ENCODE peak calls at places on chromosome 14, in eight cellular contexts. K, I, L, U, Z, W, F and G are unnamed samples.

GRCh38 chr14:30191639-30192279 is 264.1 kb upstream of the PRKD1 start:
- DNase-seq in K (no peak), F (no peak), W (no peak), U (no peak), L (no peak), Z (no peak), I (no peak), G (no peak)

GRCh38 chr14:105850853-105851581 is 324.6 kb downstream of the TMEM121 start:
- DNase-seq in I (peak; percentile 29), L (peak; percentile 73), F (no peak), Z (no peak), W (peak; percentile 30), K (no peak), U (no peak), G (no peak)

GRCh38 chr14:72666610-72667009 is 227.3 kb downstream of the DPF3 start:
- DNase-seq in I (no peak), U (no peak), L (no peak), K (no peak), W (no peak), Z (no peak), F (no peak), G (peak; percentile 46)

GRCh38 chr14:49173765-49174373 is 412.3 kb downstream of the RPS29 start:
- DNase-seq in I (peak; percentile 68), U (peak; percentile 10), Z (peak; percentile 61), K (peak; percentile 84), F (no peak), L (no peak), W (peak; percentile 46), G (peak; percentile 72)

GRCh38 chr14:68401320-68401719 is 391.5 kb downstream of the ZFP36L1 start:
- DNase-seq in K (peak; percentile 29), W (no peak), L (no peak), Z (no peak), U (no peak), I (no peak), F (no peak), G (no peak)

GRCh38 chr14:100827751-100828447 is 2.0 kb downstream of the MEG3 start:
- DNase-seq in U (peak; percentile 16), L (peak; percentile 90), W (peak; percentile 69), K (no peak), I (no peak), F (no peak), Z (no peak), G (peak; percentile 44)

GRCh38 chr14:68968051-68968450 is 11.1 kb downstream of the ACTN1 start:
- DNase-seq in F (no peak), I (no peak), L (no peak), K (no peak), Z (no peak), U (no peak), W (no peak), G (no peak)

GRCh38 chr14:104735830-104736642 is 12.0 kb downstream of the ADSS1 start:
- DNase-seq in W (peak; percentile 70), F (no peak), L (peak; percentile 97), U (peak; percentile 80), I (no peak), Z (peak; percentile 87), K (peak; percentile 65), G (no peak)

GRCh38 chr14:59177229-59177628 is 11.2 kb upstream of the DAAM1 start:
- DNase-seq in L (no peak), I (no peak), U (no peak), W (no peak), F (no peak), Z (no peak), K (no peak), G (no peak)

GRCh38 chr14:98203421-98203820 is 1068.6 kb downstream of the BCL11B start:
- DNase-seq in I (no peak), U (no peak), Z (no peak), K (peak; percentile 16), L (no peak), F (no peak), W (no peak), G (no peak)

GRCh38 chr14:55339770-55340169 is 68.5 kb downstream of the FBXO34 start:
- DNase-seq in L (no peak), I (no peak), F (no peak), Z (no peak), W (no peak), K (no peak), U (no peak), G (no peak)

GRCh38 chr14:96442355-96442754 is 50.4 kb downstream of the AK7 start:
- DNase-seq in I (no peak), F (no peak), W (no peak), U (no peak), K (no peak), Z (no peak), L (peak; percentile 75), G (peak; percentile 13)

GRCh38 chr14:99378782-99379214 is 101.9 kb downstream of the SETD3 start:
- DNase-seq in U (no peak), L (peak; percentile 94), Z (no peak), F (no peak), W (no peak), K (peak; percentile 41), I (no peak), G (no peak)

GRCh38 chr14:104285483-104285790 is 147.1 kb downstream of the KIF26A start:
- DNase-seq in F (no peak), L (no peak), W (no peak), Z (no peak), K (no peak), I (no peak), U (no peak), G (no peak)

GRCh38 chr14:39229601-39230110 is 4.1 kb upstream of the MIA2 start:
- DNase-seq in K (no peak), Z (no peak), I (no peak), F (no peak), W (no peak), L (no peak), U (no peak), G (no peak)